ENCODE peak calls at places on chromosomes 12 and 14, in ten cellular contexts. Z, R, P, K, W, E, Q, D, U and T are unnamed samples.

GRCh38 chr12:64039285-64039871 is 182.7 kb downstream of the KICS2 start:
- DNase-seq in Z (no peak), R (no peak), P (no peak), K (no peak), W (no peak), E (peak), Q (no peak), D (no peak), U (no peak), T (peak)

GRCh38 chr12:117125275-117125613 is 26.0 kb upstream of the TESC start:
- DNase-seq in Z (no peak), R (no peak), P (no peak), K (no peak), W (no peak), E (no peak), Q (peak), D (no peak), U (no peak), T (no peak)

GRCh38 chr12:75613981-75614380 is 102.6 kb upstream of the KRR1 start:
- DNase-seq in Z (no peak), R (no peak), P (no peak), K (no peak), W (no peak), E (no peak), Q (no peak), D (no peak), U (no peak), T (no peak)

GRCh38 chr12:3832738-3833137 is 40.5 kb downstream of the PARP11 start:
- DNase-seq in Z (no peak), R (no peak), P (no peak), K (no peak), W (no peak), E (no peak), Q (no peak), D (no peak), U (no peak), T (no peak)

GRCh38 chr12:121955258-121956040 is 37.1 kb downstream of the CFAP251 start:
- DNase-seq in Z (no peak), R (no peak), P (no peak), K (peak), W (no peak), E (no peak), Q (peak), D (no peak), U (peak), T (no peak)

GRCh38 chr12:128784030-128784770 is 39.6 kb downstream of the SLC15A4 start:
- DNase-seq in Z (no peak), R (no peak), P (no peak), K (no peak), W (no peak), E (no peak), Q (no peak), D (no peak), U (no peak), T (no peak)

GRCh38 chr12:64679487-64679983 is 69.2 kb downstream of the RASSF3 start:
- DNase-seq in Z (peak), R (peak), P (peak), K (peak), W (no peak), E (no peak), Q (peak), D (peak), U (no peak), T (peak)

GRCh38 chr12:70543444-70543843 is 93.8 kb downstream of the PTPRB start:
- DNase-seq in Z (no peak), R (no peak), P (no peak), K (no peak), W (no peak), E (peak), Q (no peak), D (no peak), U (no peak), T (peak)

GRCh38 chr12:25121916-25122315 is 73.0 kb downstream of the DNAI7 start:
- DNase-seq in Z (no peak), R (no peak), P (no peak), K (no peak), W (no peak), E (no peak), Q (no peak), D (no peak), U (no peak), T (no peak)

GRCh38 chr14:61330511-61330910 is 9.1 kb downstream of the PRKCH start:
- DNase-seq in Z (no peak), R (no peak), P (no peak), K (no peak), W (no peak), E (no peak), Q (no peak), D (no peak), U (no peak), T (no peak)

GRCh38 chr12:118436002-118436724 is 59.8 kb downstream of the SUDS3 start:
- DNase-seq in Z (no peak), R (no peak), P (no peak), K (no peak), W (no peak), E (no peak), Q (peak), D (no peak), U (no peak), T (no peak)

GRCh38 chr12:4191149-4191548 is 82.4 kb upstream of the CCND2 start:
- DNase-seq in Z (no peak), R (no peak), P (no peak), K (no peak), W (no peak), E (no peak), Q (no peak), D (no peak), U (no peak), T (no peak)

GRCh38 chr12:40515041-40515825 is 177.0 kb upstream of the CNTN1 start:
- DNase-seq in Z (no peak), R (no peak), P (no peak), K (no peak), W (peak), E (no peak), Q (no peak), D (no peak), U (no peak), T (no peak)

GRCh38 chr12:124550123-124551089 is 17.0 kb downstream of the NCOR2 start:
- DNase-seq in Z (no peak), R (no peak), P (no peak), K (peak), W (no peak), E (no peak), Q (no peak), D (no peak), U (peak), T (no peak)

GRCh38 chr12:43805149-43805856 is 814 bp downstream of the TWF1 start:
- DNase-seq in Z (no peak), R (no peak), P (no peak), K (no peak), W (no peak), E (no peak), Q (peak), D (no peak), U (no peak), T (no peak)

GRCh38 chr12:89098390-89099102 is 253.8 kb downstream of the DUSP6 start:
- DNase-seq in Z (no peak), R (no peak), P (no peak), K (no peak), W (peak), E (no peak), Q (peak), D (no peak), U (no peak), T (no peak)

GRCh38 chr12:114729731-114730130 is 45.8 kb upstream of the TBX3 start:
- DNase-seq in Z (no peak), R (no peak), P (no peak), K (no peak), W (no peak), E (no peak), Q (no peak), D (no peak), U (no peak), T (no peak)

GRCh38 chr12:10582704-10583103 is 30.7 kb downstream of the MAGOHB start:
- DNase-seq in Z (no peak), R (no peak), P (no peak), K (no peak), W (no peak), E (no peak), Q (no peak), D (no peak), U (no peak), T (no peak)

GRCh38 chr12:131213896-131214442 is 260.3 kb downstream of the ADGRD1 start:
- DNase-seq in Z (no peak), R (no peak), P (no peak), K (no peak), W (no peak), E (no peak), Q (no peak), D (no peak), U (no peak), T (no peak)

GRCh38 chr12:68980476-68981212 is 47.7 kb upstream of the CPM start:
- DNase-seq in Z (no peak), R (no peak), P (no peak), K (no peak), W (no peak), E (no peak), Q (no peak), D (no peak), U (no peak), T (no peak)

GRCh38 chr12:4824415-4824814 is 85.3 kb upstream of the KCNA1 start:
- DNase-seq in Z (no peak), R (no peak), P (no peak), K (no peak), W (no peak), E (no peak), Q (no peak), D (no peak), U (no peak), T (no peak)

GRCh38 chr12:97026901-97027300 is 119.8 kb downstream of the NEDD1 start:
- DNase-seq in Z (no peak), R (no peak), P (no peak), K (no peak), W (no peak), E (no peak), Q (no peak), D (no peak), U (no peak), T (no peak)

GRCh38 chr12:64976131-64976530 is 145.0 kb downstream of the WIF1 start:
- DNase-seq in Z (no peak), R (no peak), P (no peak), K (no peak), W (no peak), E (no peak), Q (no peak), D (no peak), U (no peak), T (no peak)

GRCh38 chr12:3977621-3978020 is 104.4 kb upstream of the PARP11 start:
- DNase-seq in Z (no peak), R (no peak), P (no peak), K (no peak), W (no peak), E (no peak), Q (no peak), D (no peak), U (no peak), T (no peak)

GRCh38 chr14:31261859-31262739 is 54.5 kb upstream of the HECTD1 start:
- DNase-seq in Z (no peak), R (peak), P (no peak), K (no peak), W (no peak), E (no peak), Q (no peak), D (no peak), U (no peak), T (no peak)

GRCh38 chr12:76199808-76200207 is 115.3 kb upstream of the NAP1L1 start:
- DNase-seq in Z (no peak), R (no peak), P (no peak), K (no peak), W (no peak), E (peak), Q (no peak), D (no peak), U (no peak), T (peak)

GRCh38 chr12:70849265-70849960 is 71.1 kb downstream of the PTPRR start:
- DNase-seq in Z (no peak), R (no peak), P (no peak), K (no peak), W (no peak), E (no peak), Q (peak), D (no peak), U (peak), T (peak)

GRCh38 chr12:108392284-108392683 is 53.2 kb upstream of the CMKLR1 start:
- DNase-seq in Z (no peak), R (no peak), P (no peak), K (no peak), W (no peak), E (no peak), Q (peak), D (no peak), U (no peak), T (no peak)

GRCh38 chr12:57726884-57727757 is 11.4 kb downstream of the AGAP2 start:
- DNase-seq in Z (no peak), R (no peak), P (no peak), K (no peak), W (peak), E (no peak), Q (no peak), D (no peak), U (no peak), T (no peak)

GRCh38 chr12:42854208-42854607 is 264.7 kb upstream of the PRICKLE1 start:
- DNase-seq in Z (no peak), R (no peak), P (no peak), K (no peak), W (no peak), E (no peak), Q (no peak), D (no peak), U (no peak), T (no peak)

GRCh38 chr14:100523536-100524025 is 63.6 kb downstream of the BEGAIN start:
- DNase-seq in Z (no peak), R (no peak), P (no peak), K (no peak), W (no peak), E (no peak), Q (no peak), D (no peak), U (no peak), T (no peak)

GRCh38 chr12:6604254-6605029 is 2.7 kb downstream of the CHD4 start:
- DNase-seq in Z (no peak), R (no peak), P (no peak), K (no peak), W (no peak), E (no peak), Q (no peak), D (no peak), U (no peak), T (no peak)

GRCh38 chr12:93591137-93591868 is 18.8 kb downstream of the SOCS2 start:
- DNase-seq in Z (peak), R (peak), P (peak), K (peak), W (peak), E (peak), Q (peak), D (peak), U (peak), T (peak)

GRCh38 chr12:6664902-6665301 is 2.0 kb upstream of the ING4 start:
- DNase-seq in Z (no peak), R (no peak), P (no peak), K (no peak), W (no peak), E (no peak), Q (no peak), D (no peak), U (no peak), T (no peak)

GRCh38 chr14:65070710-65071033 is 31.6 kb downstream of the MAX start:
- DNase-seq in Z (no peak), R (no peak), P (no peak), K (no peak), W (no peak), E (no peak), Q (peak), D (no peak), U (no peak), T (no peak)